ENCODE peak calls at places on chromosome 18, in eight cellular contexts. F is neural progenitor cell, H is astrocyte of the spinal cord, K is AG04450, C is endodermal cell, A is tibial nerve, J is bronchial epithelial cell, O is GM12865. V is an unnamed sample.

GRCh38 chr18:43651067-43651466 is 373.8 kb upstream of the SYT4 start:
- DNase-seq in A (no peak), K (no peak), C (no peak), J (no peak), F (no peak), O (no peak), H (no peak), V (no peak)

GRCh38 chr18:50578651-50579050 is 18.8 kb downstream of the MAPK4 start:
- DNase-seq in C (no peak), H (no peak), F (no peak), A (no peak), K (no peak), O (no peak), J (peak; percentile 94), V (peak; percentile 79)

GRCh38 chr18:47585136-47585535 is 333.7 kb upstream of the SKOR2 start:
- DNase-seq in F (peak; percentile 13), O (no peak), K (no peak), C (no peak), J (no peak), H (no peak), A (no peak), V (no peak)

GRCh38 chr18:32383040-32383819 is 87.5 kb downstream of the GAREM1 start:
- DNase-seq in F (no peak), O (no peak), J (peak; percentile 100), A (no peak), C (no peak), K (peak; percentile 83), H (peak; percentile 86), V (peak; percentile 99)

GRCh38 chr18:75491361-75491760 is 63.9 kb upstream of the SMIM21 start:
- DNase-seq in A (no peak), O (no peak), C (no peak), J (no peak), K (no peak), H (no peak), F (no peak), V (no peak)

GRCh38 chr18:78900938-78901909 is 78.4 kb upstream of the SALL3 start:
- DNase-seq in F (no peak), O (no peak), C (peak; percentile 38), A (no peak), J (no peak), H (no peak), K (no peak), V (no peak)

GRCh38 chr18:74511823-74512222 is 15.7 kb downstream of the CNDP2 start:
- DNase-seq in O (no peak), A (no peak), F (no peak), K (no peak), H (no peak), C (peak; percentile 44), J (no peak), V (no peak)

GRCh38 chr18:27171993-27172392 is 13.1 kb downstream of the CHST9 start:
- DNase-seq in J (no peak), K (no peak), F (no peak), O (no peak), H (no peak), C (no peak), A (no peak), V (no peak)

GRCh38 chr18:11885278-11885991 is 22.7 kb downstream of the MPPE1 start:
- DNase-seq in O (no peak), A (no peak), H (no peak), J (no peak), F (no peak), C (no peak), K (no peak), V (no peak)

GRCh38 chr18:28855524-28855923 is 678.6 kb upstream of the CDH2 start:
- DNase-seq in O (no peak), K (no peak), A (no peak), F (no peak), H (peak; percentile 18), J (peak; percentile 44), C (no peak), V (peak; percentile 48)

GRCh38 chr18:35478520-35479435 is 19.0 kb downstream of the INO80C start:
- DNase-seq in C (no peak), K (no peak), J (peak; percentile 100), O (no peak), A (no peak), H (peak; percentile 88), F (no peak), V (peak; percentile 99)

GRCh38 chr18:60064271-60064670 is 164.5 kb downstream of the PMAIP1 start:
- DNase-seq in O (no peak), J (peak; percentile 83), H (peak; percentile 10), F (no peak), A (no peak), K (no peak), C (no peak), V (peak; percentile 72)

GRCh38 chr18:57121542-57122112 is 25.3 kb upstream of the BOD1L2 start:
- DNase-seq in A (no peak), O (no peak), J (no peak), H (no peak), K (no peak), F (peak; percentile 69), C (peak; percentile 81), V (no peak)

GRCh38 chr18:25282282-25282681 is 69.7 kb downstream of the ZNF521 start:
- DNase-seq in H (no peak), K (no peak), C (no peak), A (no peak), F (peak; percentile 16), J (no peak), O (no peak), V (no peak)

GRCh38 chr18:64276736-64277135 is 127.8 kb upstream of the LINC00305 start:
- DNase-seq in J (no peak), C (no peak), A (no peak), K (no peak), F (no peak), O (no peak), H (no peak), V (no peak)

GRCh38 chr18:55419939-55420664 is 167.9 kb downstream of the TCF4 start:
- DNase-seq in K (no peak), J (peak; percentile 17), F (peak; percentile 46), C (no peak), H (peak; percentile 30), O (no peak), A (no peak), V (peak; percentile 10)

DNA sequence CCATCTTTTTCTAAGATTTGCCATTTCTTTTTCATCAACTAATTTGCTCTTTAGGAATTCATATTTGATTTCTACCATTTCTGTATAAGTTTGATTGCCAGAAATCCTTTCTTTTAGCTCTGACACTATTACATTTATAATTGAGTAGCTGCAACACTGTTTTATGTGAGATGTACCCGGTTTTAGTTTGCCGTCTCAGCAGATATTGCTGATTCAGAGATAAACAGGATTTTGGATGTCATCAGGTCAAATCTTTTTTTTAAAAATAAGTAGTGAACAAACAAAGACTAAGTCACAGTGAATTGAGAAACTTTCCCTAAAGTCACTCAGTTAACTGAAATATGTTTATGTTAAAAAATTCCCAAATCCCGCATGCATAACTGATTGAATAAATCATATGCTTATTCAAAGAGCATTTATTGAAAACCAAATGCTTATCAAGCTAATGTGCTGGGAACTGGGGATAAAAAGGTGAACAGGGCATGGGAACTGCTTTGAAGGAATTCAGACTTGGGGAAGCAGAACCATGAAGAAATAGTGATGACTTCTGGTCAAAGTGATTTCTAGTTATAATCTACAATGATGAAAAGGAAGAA is 19.5 kb upstream of the CCDC102B start:
- DNase-seq in C (no peak), F (no peak), K (no peak), O (no peak), H (no peak), A (no peak), J (no peak), V (no peak)
- TF ChIP-seq CTCF in C (no peak), F (no peak), K (no peak), O (no peak), H (no peak), A (no peak), J (no peak), V (no peak)

GRCh38 chr18:3061581-3062416 is 48.9 kb upstream of the LPIN2 start:
- DNase-seq in K (no peak), O (peak; percentile 31), H (no peak), C (peak; percentile 37), A (no peak), J (no peak), F (no peak), V (no peak)
- H3K4me3 ChIP-seq in K (no peak overlapping the region), O (no peak overlapping the region), H (no peak overlapping the region), C (no peak overlapping the region), A (no peak overlapping the region), J (no peak overlapping the region), F (no peak overlapping the region), V (no peak overlapping the region)

GRCh38 chr18:76822510-76823165 is at the start of gene ZNF236:
- DNase-seq in C (peak; percentile 82), F (peak; percentile 93), A (peak; percentile 50), J (no peak), H (peak; percentile 77), K (peak; percentile 47), O (peak; percentile 92), V (peak; percentile 84)

GRCh38 chr18:76823166-76823539 is 796 bp downstream of the ZNF236 start:
- DNase-seq in F (no peak), A (no peak), O (no peak), J (no peak), C (peak; percentile 57), H (no peak), K (no peak), V (no peak)

GRCh38 chr18:76824754-76825153 is 2.4 kb downstream of the ZNF236 start:
- DNase-seq in H (no peak), O (no peak), K (no peak), F (no peak), C (no peak), J (no peak), A (no peak), V (no peak)

GRCh38 chr18:76823574-76823973 is 1.2 kb downstream of the ZNF236 start:
- DNase-seq in A (no peak), H (peak; percentile 23), F (peak; percentile 67), K (no peak), J (no peak), O (peak; percentile 60), C (peak; percentile 82), V (peak; percentile 31)

GRCh38 chr18:76824136-76824676 is 1.8 kb downstream of the ZNF236 start:
- DNase-seq in H (no peak), A (no peak), O (no peak), J (no peak), F (no peak), K (no peak), C (no peak), V (no peak)
- TF ChIP-seq CTCF in H (no peak), A (no peak), O (no peak), J (no peak), F (no peak), K (no peak), C (no peak), V (no peak)

GRCh38 chr18:9431296-9431695 is 44.0 kb upstream of the RALBP1 start:
- DNase-seq in A (no peak), O (no peak), F (no peak), J (no peak), K (no peak), H (no peak), C (no peak), V (no peak)

GRCh38 chr18:9428301-9428706 is 47.0 kb upstream of the RALBP1 start:
- DNase-seq in A (no peak), O (no peak), F (no peak), K (no peak), H (no peak), C (no peak), J (peak; percentile 8), V (no peak)

GRCh38 chr18:9428862-9429661 is 46.3 kb upstream of the RALBP1 start:
- DNase-seq in J (peak; percentile 25), H (no peak), A (no peak), O (no peak), C (no peak), K (no peak), F (no peak), V (peak; percentile 82)

GRCh38 chr18:9426753-9427152 is 48.6 kb upstream of the RALBP1 start:
- DNase-seq in H (no peak), O (no peak), A (no peak), C (no peak), F (peak; percentile 13), J (no peak), K (no peak), V (no peak)

GRCh38 chr18:9429662-9429993 is 45.7 kb upstream of the RALBP1 start:
- DNase-seq in K (no peak), O (no peak), J (no peak), F (no peak), A (no peak), H (no peak), C (no peak), V (peak; percentile 20)
- H3K4me3 ChIP-seq in K (no peak overlapping the region), O (no peak overlapping the region), J (no peak overlapping the region), F (no peak overlapping the region), A (no peak overlapping the region), H (no peak overlapping the region), C (no peak overlapping the region), V (no peak overlapping the region)

V was measured in epithelial cell of esophagus.